ENCODE peak calls at places on chromosomes 12 and 14, in ten cellular contexts. W is Peyer's patch, H is suprapubic skin, U is tibial nerve, Z is transverse colon, T is upper lobe of left lung, B is IMR-90, F is A549, G is heart left ventricle, K is body of pancreas. P is an unnamed sample.
A peak's percentile ranks its signal among the peaks of the same experiment; 100 is the strongest.

GRCh38 chr14:55388160-55388559 is 23.5 kb downstream of the ATG14 start:
- DNase-seq in W (no peak), H (no peak), U (no peak), Z (no peak), T (no peak), B (peak; percentile 95), F (no peak), G (no peak), K (no peak), P (no peak)

GRCh38 chr14:22928237-22929103 is 706 bp downstream of the PRMT5 start:
- DNase-seq in W (no peak), H (no peak), U (no peak), Z (no peak), T (no peak), B (no peak), F (no peak), G (no peak), K (no peak), P (no peak)

GRCh38 chr14:97337670-97338069 is 540.5 kb downstream of the VRK1 start:
- DNase-seq in W (no peak), H (no peak), U (no peak), Z (no peak), T (no peak), B (no peak), F (no peak), G (no peak), K (no peak), P (no peak)

GRCh38 chr14:33592298-33592697 is 358.6 kb downstream of the EGLN3 start:
- DNase-seq in W (no peak), H (no peak), U (no peak), Z (no peak), T (no peak), B (no peak), F (no peak), G (no peak), K (no peak), P (no peak)

GRCh38 chr12:89507015-89507824 is 17.4 kb downstream of the GALNT4 start:
- DNase-seq in W (no peak), H (no peak), U (no peak), Z (peak; percentile 48), T (no peak), B (no peak), F (peak; percentile 90), G (no peak), K (peak; percentile 56), P (no peak)

GRCh38 chr12:48285751-48286650 is 64.7 kb downstream of the ZNF641 start:
- DNase-seq in W (no peak), H (no peak), U (no peak), Z (no peak), T (no peak), B (no peak), F (no peak), G (no peak), K (no peak), P (no peak)

GRCh38 chr12:109581334-109581691 is 7.7 kb downstream of the MVK start:
- DNase-seq in W (no peak), H (no peak), U (no peak), Z (no peak), T (no peak), B (no peak), F (no peak), G (no peak), K (no peak), P (no peak)

GRCh38 chr12:40752011-40752410 is 59.8 kb downstream of the CNTN1 start:
- DNase-seq in W (no peak), H (no peak), U (no peak), Z (no peak), T (no peak), B (no peak), F (no peak), G (no peak), K (no peak), P (no peak)

GRCh38 chr12:49946086-49946485 is 4.5 kb upstream of the AQP2 start:
- DNase-seq in W (no peak), H (no peak), U (no peak), Z (peak; percentile 60), T (peak; percentile 56), B (no peak), F (no peak), G (no peak), K (no peak), P (no peak)

GRCh38 chr12:34398366-34398705 is 376.0 kb downstream of the ALG10 start:
- DNase-seq in W (peak; percentile 23), H (no peak), U (peak; percentile 8), Z (peak; percentile 2), T (peak; percentile 16), B (no peak), F (no peak), G (no peak), K (peak; percentile 2), P (peak; percentile 60)

GRCh38 chr14:52950410-52950897 is 396 bp downstream of the FERMT2 start:
- DNase-seq in W (peak; percentile 54), H (peak; percentile 83), U (no peak), Z (peak; percentile 38), T (peak; percentile 54), B (peak; percentile 29), F (peak; percentile 55), G (peak; percentile 69), K (peak; percentile 59), P (peak; percentile 92)

GRCh38 chr14:94823556-94824341 is 53.8 kb upstream of the GSC start:
- DNase-seq in W (no peak), H (no peak), U (no peak), Z (no peak), T (no peak), B (no peak), F (peak; percentile 80), G (no peak), K (no peak), P (no peak)

GRCh38 chr14:102264355-102264754 is 40.6 kb downstream of the MOK start:
- DNase-seq in W (no peak), H (no peak), U (no peak), Z (no peak), T (no peak), B (no peak), F (no peak), G (peak; percentile 40), K (peak; percentile 39), P (no peak)

GRCh38 chr12:130155416-130156073 is 6.7 kb upstream of the FZD10 start:
- DNase-seq in W (no peak), H (peak; percentile 40), U (no peak), Z (no peak), T (no peak), B (no peak), F (no peak), G (no peak), K (no peak), P (no peak)

GRCh38 chr14:69768873-69769272 is 1.9 kb downstream of the SRSF5 start:
- DNase-seq in W (no peak), H (no peak), U (no peak), Z (no peak), T (no peak), B (no peak), F (no peak), G (no peak), K (no peak), P (no peak)
- TF ChIP-seq POLR2A in W (no peak), H (no peak), U (no peak), Z (no peak), T (no peak), B (no peak), F (no peak), G (no peak), K (no peak), P (no peak)

GRCh38 chr12:117044790-117045174 is 54.4 kb downstream of the TESC start:
- DNase-seq in W (no peak), H (no peak), U (no peak), Z (no peak), T (no peak), B (no peak), F (no peak), G (peak; percentile 29), K (no peak), P (no peak)
- H3K4me3 ChIP-seq in W (no peak overlapping the region), H (no peak overlapping the region), U (no peak overlapping the region), Z (no peak overlapping the region), T (no peak overlapping the region), B (no peak overlapping the region), F (no peak overlapping the region), G (no peak overlapping the region), K (no peak overlapping the region), P (no peak overlapping the region)

GRCh38 chr14:50083467-50084337 is 32.7 kb downstream of the VCPKMT start:
- DNase-seq in W (no peak), H (no peak), U (no peak), Z (no peak), T (no peak), B (peak; percentile 75), F (no peak), G (no peak), K (no peak), P (no peak)
- TF ChIP-seq POLR2A in W (no peak), H (no peak), U (no peak), Z (no peak), T (no peak), B (peak; percentile 35), F (no peak), G (no peak), K (no peak), P (no peak)

GRCh38 chr12:114657597-114657920 is 26.4 kb downstream of the TBX3 start:
- DNase-seq in W (no peak), H (no peak), U (no peak), Z (no peak), T (no peak), B (no peak), F (no peak), G (no peak), K (no peak), P (no peak)

GRCh38 chr12:114658002-114658441 is 26.0 kb downstream of the TBX3 start:
- DNase-seq in W (no peak), H (no peak), U (no peak), Z (no peak), T (no peak), B (peak; percentile 13), F (no peak), G (no peak), K (no peak), P (no peak)

GRCh38 chr12:114659084-114659483 is 24.9 kb downstream of the TBX3 start:
- DNase-seq in W (no peak), H (no peak), U (no peak), Z (no peak), T (no peak), B (no peak), F (no peak), G (no peak), K (no peak), P (no peak)

GRCh38 chr12:114655934-114656697 is 27.9 kb downstream of the TBX3 start:
- DNase-seq in W (no peak), H (no peak), U (no peak), Z (no peak), T (no peak), B (peak; percentile 93), F (peak; percentile 95), G (no peak), K (no peak), P (no peak)

DNA sequence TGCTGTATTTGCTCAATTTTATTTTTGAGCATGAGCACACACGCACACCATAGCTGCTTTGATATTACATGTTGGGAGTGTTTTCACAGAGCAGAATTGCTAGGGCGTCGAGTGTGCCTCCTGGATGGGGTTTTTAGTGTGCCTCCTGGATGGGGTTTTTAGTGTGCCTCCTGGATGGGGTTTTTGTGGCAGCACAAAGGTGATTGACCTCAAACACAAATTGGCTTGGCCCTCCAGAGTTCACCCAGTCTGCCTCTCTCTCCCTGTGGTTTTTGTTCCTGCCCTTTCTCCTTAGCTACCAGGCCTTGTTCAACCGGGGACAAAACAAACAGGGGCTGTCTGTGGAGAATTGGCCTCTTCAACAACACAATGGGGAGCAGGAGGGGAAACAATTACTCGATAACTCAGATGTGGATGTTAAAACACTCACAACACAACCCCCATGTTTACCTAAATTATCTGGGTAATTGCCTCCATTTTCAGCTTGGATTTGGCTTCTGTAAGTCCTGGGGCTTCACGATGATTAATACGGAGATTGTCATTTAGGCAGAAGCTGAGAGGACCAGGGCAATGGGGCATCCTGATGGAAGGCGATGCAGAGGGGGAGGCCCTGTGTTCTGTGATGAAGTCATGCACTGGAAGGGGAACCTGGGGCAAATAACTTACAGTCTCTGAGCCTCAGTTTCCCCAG is 26.9 kb downstream of the TBX3 start:
- DNase-seq in W (no peak), H (no peak), U (no peak), Z (no peak), T (no peak), B (no peak), F (no peak), G (no peak), K (no peak), P (no peak)
- H3K4me3 ChIP-seq in W (no peak overlapping the region), H (no peak overlapping the region), U (no peak overlapping the region), Z (no peak overlapping the region), T (no peak overlapping the region), B (no peak overlapping the region), F (no peak overlapping the region), G (no peak overlapping the region), K (no peak overlapping the region), P (no peak overlapping the region)